ENCODE peak calls at places on chromosome 4, in eight cellular contexts. T is psoas muscle; F is central memory CD4-positive, alpha-beta T cell; U is Kasumi-1; V is H4; I is D341Med; J is nucleus accumbens; X is CD8-positive, alpha-beta memory T cell. R is an unnamed sample.

GRCh38 chr4:57631147-57631546 is 521.0 kb upstream of the IGFBP7 start:
- DNase-seq in I (no peak), X (no peak), T (no peak), F (no peak), J (no peak), V (no peak), U (no peak), R (no peak)

GRCh38 chr4:100189820-100190642 is at the start of gene DDIT4L:
- DNase-seq in F (no peak), J (no peak), T (peak; percentile 84), X (peak; percentile 1), U (peak; percentile 28), V (no peak), I (peak; percentile 31), R (no peak)

GRCh38 chr4:97475621-97476020 is 667.7 kb downstream of the STPG2 start:
- DNase-seq in U (no peak), J (no peak), F (no peak), V (no peak), I (no peak), X (no peak), T (no peak), R (no peak)

GRCh38 chr4:102390438-102390837 is 45.2 kb upstream of the SLC39A8 start:
- DNase-seq in V (peak; percentile 25), J (no peak), F (no peak), U (peak; percentile 90), X (no peak), T (no peak), I (no peak), R (no peak)

GRCh38 chr4:117678861-117679260 is 355.4 kb upstream of the NDST3 start:
- DNase-seq in I (no peak), J (no peak), X (no peak), T (no peak), F (no peak), U (no peak), V (no peak), R (no peak)

GRCh38 chr4:56909083-56909981 is 1.6 kb downstream of the REST start:
- DNase-seq in X (no peak), V (peak; percentile 19), F (peak; percentile 58), U (peak; percentile 87), T (peak; percentile 73), I (peak; percentile 64), J (peak; percentile 16), R (no peak)

GRCh38 chr4:15066140-15066539 is 63.9 kb downstream of the CPEB2 start:
- DNase-seq in I (no peak), X (no peak), T (no peak), U (no peak), J (no peak), F (no peak), V (no peak), R (no peak)

GRCh38 chr4:111689214-111689613 is 456.0 kb upstream of the FAM241A start:
- DNase-seq in T (no peak), X (no peak), V (peak; percentile 64), U (no peak), I (no peak), F (no peak), J (no peak), R (no peak)

GRCh38 chr4:4394644-4395043 is 7.7 kb downstream of the NSG1 start:
- DNase-seq in X (no peak), U (no peak), J (no peak), I (no peak), V (peak; percentile 50), F (no peak), T (no peak), R (no peak)